ENCODE peak calls at places on chromosomes 2 and 18, in seven cellular contexts. One of them, this sample, is unnamed.

GRCh38 chr2:112712903-112713584 is 7.8 kb upstream of the NT5DC4 start:
- DNase-seq in right lobe of liver: no peak
- DNase-seq in HCT116: no peak
- DNase-seq in breast epithelium: no peak
- DNase-seq in IMR-90: peak
- DNase-seq in H1: peak
- DNase-seq in ovary: no peak
- DNase-seq in this sample: no peak

GRCh38 chr2:207655000-207655399 is 29.8 kb upstream of the METTL21A start:
- DNase-seq in right lobe of liver: no peak
- DNase-seq in HCT116: no peak
- DNase-seq in breast epithelium: no peak
- DNase-seq in IMR-90: no peak
- DNase-seq in H1: no peak
- DNase-seq in ovary: no peak
- DNase-seq in this sample: no peak

GRCh38 chr2:107361951-107362350 is 464.7 kb upstream of the RGPD4 start:
- DNase-seq in right lobe of liver: no peak
- DNase-seq in HCT116: no peak
- DNase-seq in breast epithelium: no peak
- DNase-seq in IMR-90: no peak
- DNase-seq in H1: no peak
- DNase-seq in ovary: no peak
- DNase-seq in this sample: no peak

GRCh38 chr18:80109676-80110078 is 615 bp downstream of the ADNP2 start:
- DNase-seq in right lobe of liver: peak
- DNase-seq in HCT116: no peak
- DNase-seq in breast epithelium: no peak
- DNase-seq in IMR-90: peak
- DNase-seq in H1: peak
- DNase-seq in ovary: peak
- DNase-seq in this sample: peak

GRCh38 chr18:5895300-5895885 is at the start of gene TMEM200C:
- DNase-seq in right lobe of liver: peak
- DNase-seq in HCT116: no peak
- DNase-seq in breast epithelium: no peak
- DNase-seq in IMR-90: peak
- DNase-seq in H1: peak
- DNase-seq in ovary: peak
- DNase-seq in this sample: no peak

GRCh38 chr2:38590053-38590452 is 12.7 kb downstream of the HNRNPLL start:
- DNase-seq in right lobe of liver: no peak
- DNase-seq in HCT116: no peak
- DNase-seq in breast epithelium: no peak
- DNase-seq in IMR-90: no peak
- DNase-seq in H1: no peak
- DNase-seq in ovary: no peak
- DNase-seq in this sample: no peak

GRCh38 chr18:58697131-58697530 is 25.9 kb downstream of the MALT1 start:
- DNase-seq in right lobe of liver: no peak
- DNase-seq in HCT116: no peak
- DNase-seq in breast epithelium: no peak
- DNase-seq in IMR-90: no peak
- DNase-seq in H1: no peak
- DNase-seq in ovary: no peak
- DNase-seq in this sample: no peak

GRCh38 chr18:23570912-23571504 is 15.3 kb downstream of the NPC1 start:
- DNase-seq in right lobe of liver: no peak
- DNase-seq in HCT116: no peak
- DNase-seq in breast epithelium: no peak
- DNase-seq in IMR-90: no peak
- DNase-seq in H1: no peak
- DNase-seq in ovary: no peak
- DNase-seq in this sample: no peak

GRCh38 chr2:237629739-237630138 is 2.4 kb downstream of the LRRFIP1 start:
- DNase-seq in right lobe of liver: no peak
- DNase-seq in HCT116: no peak
- DNase-seq in breast epithelium: no peak
- DNase-seq in IMR-90: peak
- DNase-seq in H1: no peak
- DNase-seq in ovary: no peak
- DNase-seq in this sample: no peak

GRCh38 chr2:216713691-216714411 is 18.5 kb upstream of the IGFBP5 start:
- DNase-seq in right lobe of liver: no peak
- DNase-seq in HCT116: no peak
- DNase-seq in breast epithelium: no peak
- DNase-seq in IMR-90: peak
- DNase-seq in H1: no peak
- DNase-seq in ovary: peak
- DNase-seq in this sample: no peak

GRCh38 chr2:112634153-112634873 is 11.4 kb upstream of the SLC20A1 start:
- DNase-seq in right lobe of liver: no peak
- DNase-seq in HCT116: no peak
- DNase-seq in breast epithelium: no peak
- DNase-seq in IMR-90: no peak
- DNase-seq in H1: no peak
- DNase-seq in ovary: no peak
- DNase-seq in this sample: peak

GRCh38 chr2:240461471-240462072 is 26.1 kb downstream of the GPC1 start:
- DNase-seq in right lobe of liver: peak
- DNase-seq in HCT116: no peak
- DNase-seq in breast epithelium: peak
- DNase-seq in IMR-90: no peak
- DNase-seq in H1: no peak
- DNase-seq in ovary: peak
- DNase-seq in this sample: peak

GRCh38 chr2:234952270-234953115 is 676 bp downstream of the SH3BP4 start:
- DNase-seq in right lobe of liver: peak
- DNase-seq in HCT116: no peak
- DNase-seq in breast epithelium: peak
- DNase-seq in IMR-90: no peak
- DNase-seq in H1: peak
- DNase-seq in ovary: peak
- DNase-seq in this sample: peak

GRCh38 chr18:79405781-79406575 is 10.2 kb downstream of the NFATC1 start:
- DNase-seq in right lobe of liver: peak
- DNase-seq in HCT116: no peak
- DNase-seq in breast epithelium: no peak
- DNase-seq in IMR-90: no peak
- DNase-seq in H1: no peak
- DNase-seq in ovary: peak
- DNase-seq in this sample: peak

GRCh38 chr2:224208034-224208433 is 168.9 kb upstream of the SERPINE2 start:
- DNase-seq in right lobe of liver: no peak
- DNase-seq in HCT116: no peak
- DNase-seq in breast epithelium: no peak
- DNase-seq in IMR-90: no peak
- DNase-seq in H1: no peak
- DNase-seq in ovary: no peak
- DNase-seq in this sample: no peak
- TF ChIP-seq CTCF in right lobe of liver: no peak
- TF ChIP-seq CTCF in HCT116: no peak
- TF ChIP-seq CTCF in breast epithelium: no peak
- TF ChIP-seq CTCF in IMR-90: no peak
- TF ChIP-seq CTCF in H1: no peak
- TF ChIP-seq CTCF in ovary: no peak
- TF ChIP-seq CTCF in this sample: no peak

GRCh38 chr18:11749305-11749704 is 60.2 kb downstream of the GNAL start:
- DNase-seq in right lobe of liver: no peak
- DNase-seq in HCT116: no peak
- DNase-seq in breast epithelium: no peak
- DNase-seq in IMR-90: no peak
- DNase-seq in H1: no peak
- DNase-seq in ovary: no peak
- DNase-seq in this sample: no peak
- H3K27ac ChIP-seq in right lobe of liver: no peak
- H3K27ac ChIP-seq in HCT116: no peak
- H3K27ac ChIP-seq in breast epithelium: no peak
- H3K27ac ChIP-seq in IMR-90: no peak
- H3K27ac ChIP-seq in H1: no peak
- H3K27ac ChIP-seq in ovary: no peak
- H3K27ac ChIP-seq in this sample: no peak

DNA sequence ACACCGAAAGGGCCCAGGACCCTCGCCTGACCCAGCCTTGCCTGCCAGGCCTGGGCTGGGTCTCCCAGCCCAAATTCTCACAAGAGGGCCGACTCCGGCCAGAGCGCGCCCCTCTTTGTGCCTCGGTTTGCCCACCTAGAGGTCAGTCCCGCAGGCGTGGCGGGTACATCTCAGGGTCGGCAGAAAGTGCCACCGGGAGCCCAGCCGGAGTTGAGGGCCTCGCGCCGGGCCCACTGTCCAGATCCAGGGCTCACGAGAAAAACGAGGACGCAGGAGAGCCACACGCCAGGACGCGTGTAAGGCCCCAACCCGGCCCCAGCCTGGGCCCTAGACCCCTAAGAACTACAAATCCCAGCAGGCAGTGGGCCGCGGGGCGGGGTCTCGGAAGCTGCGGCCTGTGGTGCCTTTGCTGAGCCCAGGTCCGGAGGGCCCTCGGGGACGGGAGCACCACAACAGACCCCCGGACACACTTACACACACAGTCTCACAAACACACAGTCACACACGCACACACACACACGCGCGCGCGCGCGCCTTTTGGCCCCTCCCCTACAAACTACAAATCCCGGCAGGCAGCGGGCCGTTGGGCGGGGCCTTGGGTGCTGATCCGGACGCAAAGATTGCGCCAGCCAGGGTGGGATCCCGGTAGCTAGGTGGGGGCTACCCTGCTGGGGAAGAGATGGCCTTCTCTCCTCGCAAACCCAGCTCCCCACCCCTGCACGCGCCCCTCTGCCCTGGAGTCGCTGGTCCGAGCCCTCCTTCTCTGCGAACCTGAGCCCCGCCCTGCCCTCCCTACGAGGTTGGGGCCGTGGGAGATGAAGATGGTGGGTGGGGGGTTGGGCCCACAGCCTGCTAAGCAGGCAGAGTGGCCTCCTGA is at the start of gene SH2D6:
- DNase-seq in right lobe of liver: peak
- DNase-seq in HCT116: peak
- DNase-seq in breast epithelium: peak
- DNase-seq in IMR-90: peak
- DNase-seq in H1: peak
- DNase-seq in ovary: peak
- DNase-seq in this sample: peak
- TF ChIP-seq POLR2A in right lobe of liver: peak
- TF ChIP-seq POLR2A in HCT116: peak
- TF ChIP-seq POLR2A in breast epithelium: peak
- TF ChIP-seq POLR2A in IMR-90: peak
- TF ChIP-seq POLR2A in H1: no peak
- TF ChIP-seq POLR2A in ovary: peak
- TF ChIP-seq POLR2A in this sample: peak

GRCh38 chr2:678964-679363 is 1.8 kb upstream of the TMEM18 start:
- DNase-seq in right lobe of liver: no peak
- DNase-seq in HCT116: no peak
- DNase-seq in breast epithelium: no peak
- DNase-seq in IMR-90: no peak
- DNase-seq in H1: no peak
- DNase-seq in ovary: no peak
- DNase-seq in this sample: no peak

GRCh38 chr2:676647-677055 is 555 bp downstream of the TMEM18 start:
- DNase-seq in right lobe of liver: peak
- DNase-seq in HCT116: peak
- DNase-seq in breast epithelium: peak
- DNase-seq in IMR-90: peak
- DNase-seq in H1: no peak
- DNase-seq in ovary: peak
- DNase-seq in this sample: peak

GRCh38 chr2:675982-676646 is 1.1 kb downstream of the TMEM18 start:
- DNase-seq in right lobe of liver: no peak
- DNase-seq in HCT116: no peak
- DNase-seq in breast epithelium: no peak
- DNase-seq in IMR-90: peak
- DNase-seq in H1: peak
- DNase-seq in ovary: no peak
- DNase-seq in this sample: peak

GRCh38 chr2:675460-675859 is 1.7 kb downstream of the TMEM18 start:
- DNase-seq in right lobe of liver: no peak
- DNase-seq in HCT116: no peak
- DNase-seq in breast epithelium: no peak
- DNase-seq in IMR-90: peak
- DNase-seq in H1: no peak
- DNase-seq in ovary: peak
- DNase-seq in this sample: no peak

DNA sequence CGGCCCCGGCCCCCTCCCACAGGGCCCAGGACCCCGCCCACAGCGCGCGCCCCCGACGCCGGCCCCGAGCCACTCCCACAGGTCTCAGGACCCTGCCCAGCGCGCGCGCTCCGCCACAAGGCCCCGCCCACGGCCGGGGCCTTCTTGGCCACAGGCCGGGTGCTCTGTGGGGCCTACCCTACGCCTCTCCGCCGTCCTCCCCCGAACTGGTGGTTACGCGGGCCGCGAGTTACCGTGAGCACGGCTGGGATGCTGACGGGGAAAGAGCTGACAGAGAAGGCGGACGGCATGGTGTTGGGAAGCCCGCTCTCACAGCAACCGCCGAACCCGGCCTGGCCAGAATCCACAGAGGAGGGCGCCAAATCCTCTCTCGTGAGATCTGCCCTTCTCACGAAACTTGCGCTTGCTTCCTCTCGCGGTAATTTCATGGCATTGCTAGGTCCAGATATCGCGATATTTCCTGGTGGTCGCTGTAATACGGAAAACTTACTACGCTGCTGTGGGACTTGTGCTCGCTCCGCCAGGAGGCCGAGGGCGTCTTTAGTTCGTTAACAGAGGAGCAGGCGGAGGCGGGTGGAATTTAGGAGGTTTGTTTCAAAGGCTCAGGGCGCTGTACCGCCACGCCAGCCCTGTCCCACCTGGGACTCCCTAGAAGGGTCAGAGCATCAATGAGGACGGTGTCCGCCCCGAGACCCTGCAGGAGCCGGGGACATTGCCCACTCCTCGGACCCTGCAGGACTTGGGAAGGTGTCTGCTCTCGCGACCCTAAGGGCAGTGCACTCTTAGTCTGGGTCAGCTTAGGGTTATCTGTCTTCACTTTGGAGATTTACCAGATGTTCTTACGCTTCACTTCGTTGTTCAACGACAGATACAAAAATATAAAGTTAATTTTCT is at the start of gene TMEM18:
- DNase-seq in right lobe of liver: peak
- DNase-seq in HCT116: peak
- DNase-seq in breast epithelium: peak
- DNase-seq in IMR-90: peak
- DNase-seq in H1: peak
- DNase-seq in ovary: peak
- DNase-seq in this sample: peak
- TF ChIP-seq CTCF in right lobe of liver: peak
- TF ChIP-seq CTCF in HCT116: no peak
- TF ChIP-seq CTCF in breast epithelium: peak
- TF ChIP-seq CTCF in IMR-90: peak
- TF ChIP-seq CTCF in H1: peak
- TF ChIP-seq CTCF in ovary: peak
- TF ChIP-seq CTCF in this sample: no peak

GRCh38 chr2:119440873-119441272 is 9.2 kb downstream of the TMEM37 start:
- DNase-seq in right lobe of liver: no peak
- DNase-seq in HCT116: no peak
- DNase-seq in breast epithelium: no peak
- DNase-seq in IMR-90: no peak
- DNase-seq in H1: no peak
- DNase-seq in ovary: no peak
- DNase-seq in this sample: peak
- H3K27ac ChIP-seq in right lobe of liver: no peak
- H3K27ac ChIP-seq in HCT116: no peak
- H3K27ac ChIP-seq in breast epithelium: no peak
- H3K27ac ChIP-seq in IMR-90: no peak
- H3K27ac ChIP-seq in H1: no peak
- H3K27ac ChIP-seq in ovary: no peak
- H3K27ac ChIP-seq in this sample: no peak